ENCODE peak calls at places on chromosomes 11 and 22, in six cellular contexts. One of them, this sample, is unnamed.

GRCh38 chr11:68321293-68322030 is 9.1 kb downstream of the LRP5 start:
- DNase-seq in H54: no peak
- DNase-seq in prostate gland: no peak
- DNase-seq in GM12891: no peak
- DNase-seq in tibial nerve: no peak
- DNase-seq in uterus: no peak
- DNase-seq in this sample: no peak

GRCh38 chr11:68146010-68146540 is 24.9 kb upstream of the CHKA start:
- DNase-seq in GM12891: no peak
- DNase-seq in tibial nerve: peak; percentile 56
- DNase-seq in H54: no peak
- DNase-seq in uterus: peak; percentile 78
- DNase-seq in prostate gland: peak; percentile 89
- DNase-seq in this sample: peak; percentile 19

GRCh38 chr11:75223954-75224643 is 16.5 kb upstream of the TPBGL start:
- DNase-seq in H54: peak; percentile 74
- DNase-seq in GM12891: no peak
- DNase-seq in prostate gland: no peak
- DNase-seq in tibial nerve: no peak
- DNase-seq in uterus: no peak
- DNase-seq in this sample: no peak

GRCh38 chr11:63404536-63404935 is 35.0 kb downstream of the SLC22A9 start:
- DNase-seq in tibial nerve: no peak
- DNase-seq in prostate gland: no peak
- DNase-seq in H54: no peak
- DNase-seq in uterus: no peak
- DNase-seq in GM12891: no peak
- DNase-seq in this sample: no peak

GRCh38 chr11:111177037-111177988 is 68.2 kb upstream of the POU2AF2 start:
- DNase-seq in uterus: no peak
- DNase-seq in tibial nerve: no peak
- DNase-seq in prostate gland: no peak
- DNase-seq in GM12891: no peak
- DNase-seq in H54: no peak
- DNase-seq in this sample: no peak

GRCh38 chr11:60968223-60968622 is 3.3 kb upstream of the CD6 start:
- DNase-seq in prostate gland: no peak
- DNase-seq in GM12891: no peak
- DNase-seq in H54: no peak
- DNase-seq in tibial nerve: no peak
- DNase-seq in uterus: no peak
- DNase-seq in this sample: no peak

GRCh38 chr11:6315811-6316425 is 4.4 kb downstream of the CAVIN3 start:
- DNase-seq in prostate gland: peak; percentile 38
- DNase-seq in H54: peak; percentile 87
- DNase-seq in GM12891: peak; percentile 39
- DNase-seq in tibial nerve: peak; percentile 35
- DNase-seq in uterus: peak; percentile 65
- DNase-seq in this sample: peak; percentile 73

GRCh38 chr11:67024410-67024809 is 1.5 kb downstream of the SYT12 start:
- DNase-seq in H54: no peak
- DNase-seq in prostate gland: no peak
- DNase-seq in tibial nerve: no peak
- DNase-seq in uterus: no peak
- DNase-seq in GM12891: no peak
- DNase-seq in this sample: no peak

GRCh38 chr11:34411786-34412185 is 26.9 kb upstream of the CAT start:
- DNase-seq in GM12891: no peak
- DNase-seq in tibial nerve: no peak
- DNase-seq in H54: no peak
- DNase-seq in prostate gland: no peak
- DNase-seq in uterus: no peak
- DNase-seq in this sample: no peak

GRCh38 chr11:23540101-23540561 is 679.9 kb upstream of the CCDC179 start:
- DNase-seq in GM12891: peak; percentile 7
- DNase-seq in uterus: no peak
- DNase-seq in H54: peak; percentile 19
- DNase-seq in prostate gland: no peak
- DNase-seq in tibial nerve: no peak
- DNase-seq in this sample: peak; percentile 14

GRCh38 chr11:62974848-62975522 is 9.8 kb downstream of the SLC22A6 start:
- DNase-seq in tibial nerve: no peak
- DNase-seq in GM12891: no peak
- DNase-seq in prostate gland: peak; percentile 55
- DNase-seq in H54: peak; percentile 42
- DNase-seq in uterus: no peak
- DNase-seq in this sample: peak; percentile 55

GRCh38 chr11:67274768-67275605 is 8.7 kb downstream of the GRK2 start:
- DNase-seq in tibial nerve: no peak
- DNase-seq in GM12891: no peak
- DNase-seq in prostate gland: no peak
- DNase-seq in H54: no peak
- DNase-seq in uterus: peak; percentile 52
- DNase-seq in this sample: no peak

GRCh38 chr22:37526376-37526775 is 7.2 kb upstream of the CARD10 start:
- DNase-seq in GM12891: no peak
- DNase-seq in prostate gland: no peak
- DNase-seq in tibial nerve: no peak
- DNase-seq in H54: no peak
- DNase-seq in uterus: no peak
- DNase-seq in this sample: no peak

GRCh38 chr11:94673353-94673752 is 94.8 kb upstream of the AMOTL1 start:
- DNase-seq in H54: no peak
- DNase-seq in tibial nerve: no peak
- DNase-seq in prostate gland: no peak
- DNase-seq in uterus: no peak
- DNase-seq in GM12891: no peak
- DNase-seq in this sample: no peak

GRCh38 chr11:17543041-17543440 is 1.2 kb downstream of the USH1C start:
- DNase-seq in tibial nerve: no peak
- DNase-seq in H54: no peak
- DNase-seq in prostate gland: no peak
- DNase-seq in uterus: no peak
- DNase-seq in GM12891: no peak
- DNase-seq in this sample: no peak

DNA sequence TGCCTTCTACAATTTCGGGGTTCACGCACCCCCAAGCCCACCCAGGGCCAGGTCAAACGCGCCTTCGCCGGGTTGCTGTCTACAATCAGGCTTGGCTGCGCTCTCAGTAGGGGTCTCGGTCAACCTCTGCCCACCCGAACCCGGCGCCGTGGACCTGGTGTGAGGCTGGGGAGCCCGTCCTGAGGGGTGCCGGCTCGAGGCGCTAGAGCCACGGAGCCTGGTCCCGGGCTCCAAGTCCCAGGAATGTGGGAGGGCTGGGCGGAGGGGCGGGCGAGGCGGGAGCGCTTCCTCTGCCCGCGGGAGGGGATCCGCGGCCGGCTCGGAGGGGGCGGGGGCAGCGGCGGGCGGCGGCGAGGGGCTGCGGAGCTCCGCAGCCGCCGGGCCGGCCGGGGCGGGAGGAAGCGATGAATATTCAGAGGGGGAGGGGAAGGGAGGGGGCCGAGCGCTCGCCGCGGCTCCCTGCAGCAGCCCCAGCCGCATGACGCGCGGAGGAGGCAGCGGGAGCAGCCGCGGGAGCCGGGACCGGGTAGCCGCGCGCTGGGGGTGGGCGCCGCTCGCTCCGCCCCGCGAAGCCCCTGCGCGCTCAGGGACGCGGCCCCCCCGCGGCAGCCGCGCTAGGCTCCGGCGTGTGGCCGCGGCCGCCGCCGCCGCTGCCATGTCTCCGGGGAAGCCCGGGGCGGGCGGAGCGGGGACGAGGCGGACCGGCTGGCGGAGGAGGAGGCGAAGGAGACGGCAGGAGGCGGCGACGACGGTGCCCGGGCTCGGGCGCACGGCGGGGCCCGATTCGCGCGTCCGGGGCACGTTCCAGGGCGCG is at the start of gene PTPRJ:
- DNase-seq in GM12891: peak; percentile 70
- DNase-seq in prostate gland: peak; percentile 66
- DNase-seq in tibial nerve: no peak
- DNase-seq in uterus: peak; percentile 25
- DNase-seq in H54: peak; percentile 74
- DNase-seq in this sample: peak; percentile 77
- TF ChIP-seq POLR2A in GM12891: no peak
- TF ChIP-seq POLR2A in prostate gland: no peak
- TF ChIP-seq POLR2A in tibial nerve: peak; percentile 77
- TF ChIP-seq POLR2A in uterus: no peak
- TF ChIP-seq POLR2A in H54: peak; percentile 47
- TF ChIP-seq POLR2A in this sample: no peak

GRCh38 chr11:130574740-130575139 is 126.3 kb downstream of the ADAMTS15 start:
- DNase-seq in GM12891: no peak
- DNase-seq in tibial nerve: no peak
- DNase-seq in H54: no peak
- DNase-seq in prostate gland: no peak
- DNase-seq in uterus: no peak
- DNase-seq in this sample: no peak
- TF ChIP-seq POLR2A in GM12891: no peak
- TF ChIP-seq POLR2A in tibial nerve: no peak
- TF ChIP-seq POLR2A in H54: no peak
- TF ChIP-seq POLR2A in prostate gland: no peak
- TF ChIP-seq POLR2A in uterus: no peak
- TF ChIP-seq POLR2A in this sample: no peak

GRCh38 chr11:9265211-9266131 is at the start of gene DENND5A:
- DNase-seq in uterus: peak; percentile 85
- DNase-seq in tibial nerve: peak; percentile 53
- DNase-seq in H54: peak; percentile 98
- DNase-seq in GM12891: peak; percentile 89
- DNase-seq in prostate gland: peak; percentile 79
- DNase-seq in this sample: peak; percentile 78
- TF ChIP-seq POLR2A in uterus: peak; percentile 91
- TF ChIP-seq POLR2A in tibial nerve: peak; percentile 82
- TF ChIP-seq POLR2A in H54: peak; percentile 94
- TF ChIP-seq POLR2A in GM12891: peak; percentile 29
- TF ChIP-seq POLR2A in prostate gland: peak; percentile 77
- TF ChIP-seq POLR2A in this sample: no peak

GRCh38 chr11:269146-269890 is 8.9 kb upstream of the NLRP6 start:
- DNase-seq in tibial nerve: no peak
- DNase-seq in GM12891: no peak
- DNase-seq in H54: no peak
- DNase-seq in uterus: no peak
- DNase-seq in prostate gland: no peak
- DNase-seq in this sample: peak; percentile 74
- TF ChIP-seq POLR2A in tibial nerve: peak; percentile 7
- TF ChIP-seq POLR2A in GM12891: no peak
- TF ChIP-seq POLR2A in H54: no peak
- TF ChIP-seq POLR2A in uterus: no peak
- TF ChIP-seq POLR2A in prostate gland: no peak
- TF ChIP-seq POLR2A in this sample: peak; percentile 59

GRCh38 chr11:742571-743201 is 4.6 kb upstream of the TALDO1 start:
- DNase-seq in tibial nerve: no peak
- DNase-seq in prostate gland: no peak
- DNase-seq in H54: no peak
- DNase-seq in uterus: no peak
- DNase-seq in GM12891: no peak
- DNase-seq in this sample: no peak

GRCh38 chr11:747176-748006 is at the start of gene TALDO1:
- DNase-seq in uterus: peak; percentile 86
- DNase-seq in GM12891: peak; percentile 97
- DNase-seq in H54: peak; percentile 94
- DNase-seq in prostate gland: peak; percentile 90
- DNase-seq in tibial nerve: peak; percentile 82
- DNase-seq in this sample: peak; percentile 96

GRCh38 chr11:749731-750130 is 2.5 kb downstream of the TALDO1 start:
- DNase-seq in tibial nerve: no peak
- DNase-seq in prostate gland: no peak
- DNase-seq in H54: no peak
- DNase-seq in GM12891: no peak
- DNase-seq in uterus: no peak
- DNase-seq in this sample: no peak

GRCh38 chr11:746289-747175 is 732 bp upstream of the TALDO1 start:
- DNase-seq in prostate gland: no peak
- DNase-seq in GM12891: no peak
- DNase-seq in uterus: no peak
- DNase-seq in H54: peak; percentile 23
- DNase-seq in tibial nerve: no peak
- DNase-seq in this sample: peak; percentile 53

GRCh38 chr11:748007-748359 is 719 bp downstream of the TALDO1 start:
- DNase-seq in uterus: no peak
- DNase-seq in GM12891: no peak
- DNase-seq in prostate gland: no peak
- DNase-seq in H54: peak; percentile 13
- DNase-seq in tibial nerve: no peak
- DNase-seq in this sample: peak; percentile 81
- TF ChIP-seq POLR2A in uterus: no peak
- TF ChIP-seq POLR2A in GM12891: no peak
- TF ChIP-seq POLR2A in prostate gland: no peak
- TF ChIP-seq POLR2A in H54: no peak
- TF ChIP-seq POLR2A in tibial nerve: no peak
- TF ChIP-seq POLR2A in this sample: no peak

This sample was measured in erythroblast.